ENCODE peak calls at places on chromosomes 13 and 19, in six cellular contexts. W is activated naive CD4-positive, alpha-beta T cell treated with anti-CD3 and anti-CD28 coated beads, Interleukin-2, amount 50 U/mL, for 72 hours; L is fibroblast of the aortic adventitia; R is HS-5; K is HS-27A; P is dorsolateral prefrontal cortex. D is an unnamed sample.

GRCh38 chr13:67094952-67095351 is 135.2 kb downstream of the PCDH9 start:
- DNase-seq in W (no peak), L (no peak), R (no peak), K (no peak), P (no peak), D (no peak)

GRCh38 chr19:3459322-3459881 is 20.9 kb downstream of the SMIM24 start:
- DNase-seq in W (no peak), L (peak), R (no peak), K (no peak), P (no peak), D (no peak)

GRCh38 chr13:72696590-72696989 is 30.8 kb downstream of the MZT1 start:
- DNase-seq in W (no peak), L (peak), R (no peak), K (no peak), P (no peak), D (no peak)

GRCh38 chr13:28620011-28620830 is 38.7 kb upstream of the POMP start:
- DNase-seq in W (no peak), L (no peak), R (no peak), K (no peak), P (no peak), D (no peak)

GRCh38 chr19:36198116-36198515 is 16.3 kb downstream of the ZNF565 start:
- DNase-seq in W (no peak), L (no peak), R (no peak), K (no peak), P (no peak), D (no peak)

GRCh38 chr13:32225494-32225931 is 89.7 kb downstream of the ZAR1L start:
- DNase-seq in W (no peak), L (peak), R (no peak), K (no peak), P (no peak), D (no peak)

GRCh38 chr13:74114202-74114601 is 20.0 kb downstream of the KLF12 start:
- DNase-seq in W (no peak), L (peak), R (no peak), K (no peak), P (no peak), D (no peak)

GRCh38 chr13:97433727-97434416 is at the start of gene RAP2A:
- DNase-seq in W (peak), L (peak), R (peak), K (peak), P (peak), D (peak)

GRCh38 chr13:51532736-51533197 is 51.5 kb upstream of the WDFY2 start:
- DNase-seq in W (no peak), L (no peak), R (no peak), K (no peak), P (no peak), D (no peak)

GRCh38 chr13:99151516-99151915 is 49.1 kb upstream of the UBAC2 start:
- DNase-seq in W (peak), L (peak), R (peak), K (peak), P (no peak), D (peak)

GRCh38 chr19:13286195-13286985 is 136.2 kb downstream of the IER2 start:
- DNase-seq in W (no peak), L (no peak), R (no peak), K (no peak), P (no peak), D (no peak)

GRCh38 chr19:33785795-33786194 is 10.9 kb upstream of the KCTD15 start:
- DNase-seq in W (no peak), L (peak), R (no peak), K (no peak), P (no peak), D (no peak)

GRCh38 chr13:32722340-32722739 is 136.1 kb downstream of the PDS5B start:
- DNase-seq in W (no peak), L (no peak), R (no peak), K (no peak), P (no peak), D (no peak)

GRCh38 chr13:40096357-40096911 is 441.0 kb downstream of the COG6 start:
- DNase-seq in W (peak), L (no peak), R (no peak), K (no peak), P (no peak), D (no peak)

GRCh38 chr13:108115739-108116138 is 99.6 kb downstream of the LIG4 start:
- DNase-seq in W (no peak), L (no peak), R (no peak), K (no peak), P (no peak), D (no peak)

GRCh38 chr13:50400930-50401553 is 385.8 kb downstream of the KCNRG start:
- DNase-seq in W (no peak), L (peak), R (no peak), K (no peak), P (peak), D (peak)

GRCh38 chr13:65378484-65378883 is 1851.7 kb downstream of the PCDH9 start:
- DNase-seq in W (no peak), L (no peak), R (no peak), K (no peak), P (no peak), D (no peak)

GRCh38 chr19:33302974-33303790 is 848 bp upstream of the CEBPA start:
- DNase-seq in W (no peak), L (peak), R (peak), K (no peak), P (no peak), D (no peak)

GRCh38 chr13:81116461-81117282 is 775.7 kb upstream of the SPRY2 start:
- DNase-seq in W (no peak), L (no peak), R (no peak), K (no peak), P (no peak), D (no peak)

GRCh38 chr19:35852029-35852780 is at the start of gene NPHS1:
- DNase-seq in W (no peak), L (no peak), R (no peak), K (no peak), P (no peak), D (no peak)